ENCODE peak calls at places on chromosomes 6 and 20, in ten cellular contexts. A is fibroblast of mammary gland, F is psoas muscle, T is cardiac muscle cell, H is testis, U is bronchial epithelial cell, S is fibroblast of the aortic adventitia, N is heart right ventricle, I is breast epithelium, R is endodermal cell. J is an unnamed sample.

GRCh38 chr20:34069341-34070078 is 42.5 kb downstream of the EIF2S2 start:
- DNase-seq in U (peak; percentile 77), F (peak; percentile 79), N (peak; percentile 75), I (peak; percentile 73), T (peak; percentile 82), S (peak; percentile 92), H (peak; percentile 85), A (peak; percentile 87), R (peak; percentile 92), J (peak; percentile 90)

GRCh38 chr6:104404377-104404776 is 455.3 kb downstream of the HACE1 start:
- DNase-seq in S (no peak), R (no peak), I (no peak), F (no peak), H (no peak), U (no peak), N (no peak), A (peak; percentile 1), T (no peak), J (no peak)

GRCh38 chr20:41035207-41035606 is 6.6 kb downstream of the TOP1 start:
- DNase-seq in N (no peak), S (no peak), F (no peak), I (no peak), U (no peak), R (no peak), H (no peak), T (no peak), A (no peak), J (no peak)

GRCh38 chr6:160520043-160520904 is 143.8 kb downstream of the LPA start:
- DNase-seq in U (no peak), T (peak; percentile 77), N (peak; percentile 68), F (peak; percentile 88), H (peak; percentile 89), R (peak; percentile 93), I (peak; percentile 55), A (peak; percentile 58), S (peak; percentile 64), J (peak; percentile 46)

GRCh38 chr20:34024733-34025351 is 31.1 kb downstream of the RALY start:
- DNase-seq in R (no peak), N (no peak), S (no peak), T (peak; percentile 44), H (peak; percentile 41), I (no peak), A (no peak), F (no peak), U (no peak), J (no peak)

GRCh38 chr6:35089216-35089934 is 51.8 kb downstream of the TCP11 start:
- DNase-seq in F (no peak), S (no peak), T (no peak), A (no peak), U (no peak), R (peak; percentile 36), I (no peak), H (no peak), N (no peak), J (no peak)

GRCh38 chr20:38453941-38454340 is 18.7 kb upstream of the RALGAPB start:
- DNase-seq in T (no peak), A (no peak), H (no peak), N (no peak), S (no peak), F (no peak), I (no peak), U (peak; percentile 27), R (peak; percentile 23), J (no peak)

GRCh38 chr20:391041-391711 is 10.6 kb downstream of the TRIB3 start:
- DNase-seq in N (no peak), T (no peak), R (no peak), S (no peak), A (no peak), F (no peak), U (no peak), H (no peak), I (no peak), J (no peak)

GRCh38 chr6:116945809-116946208 is 68.8 kb downstream of the RFX6 start:
- DNase-seq in F (no peak), I (no peak), A (peak; percentile 4), N (no peak), U (peak; percentile 89), T (no peak), R (no peak), S (no peak), H (no peak), J (peak; percentile 10)

GRCh38 chr6:88750936-88751335 is 212.5 kb downstream of the RNGTT start:
- DNase-seq in I (no peak), H (no peak), U (no peak), S (no peak), N (no peak), R (no peak), F (no peak), A (no peak), T (no peak), J (no peak)

GRCh38 chr20:7094438-7094997 is 327.0 kb downstream of the BMP2 start:
- DNase-seq in A (peak; percentile 19), I (no peak), U (peak; percentile 65), S (peak; percentile 4), R (peak; percentile 73), N (peak; percentile 6), T (peak; percentile 73), H (peak; percentile 20), F (no peak), J (peak; percentile 72)

GRCh38 chr6:1313755-1314503 is 2.0 kb downstream of the FOXQ1 start:
- DNase-seq in S (no peak), T (peak; percentile 56), N (no peak), F (no peak), I (no peak), R (peak; percentile 89), H (peak; percentile 42), U (peak; percentile 29), A (no peak), J (no peak)

GRCh38 chr6:160972111-160972510 is 19.5 kb upstream of the MAP3K4 start:
- DNase-seq in I (no peak), S (peak; percentile 85), T (no peak), R (no peak), N (no peak), U (peak; percentile 96), A (peak; percentile 97), H (no peak), F (no peak), J (peak; percentile 97)

GRCh38 chr20:24863356-24863755 is 85.7 kb upstream of the CST7 start:
- DNase-seq in S (peak; percentile 80), U (peak; percentile 22), A (peak; percentile 86), T (no peak), I (no peak), H (no peak), N (no peak), R (no peak), F (no peak), J (peak; percentile 80)

GRCh38 chr6:53615633-53616449 is 49.7 kb downstream of the KLHL31 start:
- DNase-seq in H (no peak), I (no peak), R (no peak), A (peak; percentile 86), N (no peak), U (peak; percentile 100), F (no peak), T (no peak), S (peak; percentile 76), J (peak; percentile 56)

GRCh38 chr6:35292494-35292893 is 5.1 kb upstream of the DEF6 start:
- DNase-seq in F (no peak), U (no peak), A (no peak), N (no peak), S (no peak), I (no peak), R (no peak), T (no peak), H (no peak), J (no peak)

GRCh38 chr6:129903082-129903481 is 42.0 kb upstream of the TMEM244 start:
- DNase-seq in T (no peak), N (no peak), F (no peak), I (no peak), A (no peak), R (no peak), U (no peak), S (peak; percentile 5), H (no peak), J (peak; percentile 62)

GRCh38 chr6:153625089-153625488 is 414.0 kb upstream of the OPRM1 start:
- DNase-seq in I (no peak), H (peak; percentile 83), N (peak; percentile 56), R (peak; percentile 57), T (peak; percentile 54), S (no peak), F (no peak), A (peak; percentile 45), U (no peak), J (peak; percentile 30)

DNA sequence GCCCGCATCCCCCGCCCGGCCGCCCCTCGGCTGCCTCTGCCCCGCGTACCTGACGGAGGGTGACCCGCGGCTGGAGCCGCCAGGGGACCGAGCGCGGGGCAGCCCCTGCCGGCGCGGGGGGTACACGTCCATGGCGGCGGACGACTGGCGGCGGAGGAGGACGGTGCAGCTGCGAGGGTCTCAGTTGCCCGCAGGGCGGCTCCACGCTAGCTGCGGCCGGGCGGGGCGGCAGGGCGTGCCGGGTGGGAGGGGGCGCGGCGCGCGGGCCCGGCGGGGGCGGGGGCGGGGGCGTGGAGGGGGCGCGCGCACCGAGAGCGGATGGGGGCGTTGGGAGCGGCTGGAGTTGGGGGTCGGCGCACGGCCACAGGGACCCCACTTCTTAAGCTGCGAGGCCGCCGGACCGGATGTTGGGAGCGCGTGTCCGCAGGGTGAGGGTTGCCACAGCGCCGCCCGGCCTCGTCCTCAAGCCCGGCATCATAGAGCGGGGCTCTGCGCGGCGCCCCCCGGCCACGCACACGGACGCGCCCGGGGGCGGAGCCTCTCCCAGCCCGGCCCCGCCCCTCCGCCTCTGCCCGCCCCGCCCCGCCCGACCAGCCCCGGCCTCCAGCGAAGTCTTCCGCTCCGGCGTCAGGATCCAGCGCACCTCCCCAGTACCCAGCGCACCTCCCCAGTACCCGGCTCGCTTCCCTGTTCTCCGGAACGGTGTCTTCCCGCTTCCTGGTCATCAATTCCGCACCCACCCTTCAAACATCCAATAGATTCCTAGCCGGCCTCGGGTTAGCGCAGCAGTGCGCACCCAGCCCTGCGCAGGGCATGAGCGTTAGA is at the start of gene DNAAF9:
- DNase-seq in R (peak; percentile 92), F (peak; percentile 87), S (peak; percentile 62), T (peak; percentile 88), A (peak; percentile 69), U (peak; percentile 82), I (peak; percentile 65), N (peak; percentile 80), H (peak; percentile 82), J (peak; percentile 79)
- TF ChIP-seq CTCF in R (peak; percentile 76), F (peak; percentile 42), S (peak; percentile 45), T (peak; percentile 18), A (peak; percentile 0), U (peak; percentile 13), I (peak; percentile 67), N (peak; percentile 50), H (peak; percentile 19), J (no peak)

GRCh38 chr6:125743604-125744003 is 5.8 kb upstream of the HEY2 start:
- DNase-seq in H (no peak), I (no peak), T (no peak), U (no peak), R (no peak), A (no peak), N (no peak), S (no peak), F (no peak), J (no peak)
- H3K4me3 ChIP-seq in H (no peak overlapping the region), I (no peak overlapping the region), T (no peak overlapping the region), U (no peak overlapping the region), R (no peak overlapping the region), A (no peak overlapping the region), N (no peak overlapping the region), S (no peak overlapping the region), F (peak overlapping the region; percentile 89), J (no peak overlapping the region)

GRCh38 chr6:3506195-3506594 is 49.3 kb upstream of the SLC22A23 start:
- DNase-seq in I (no peak), T (no peak), F (no peak), U (no peak), N (no peak), A (no peak), S (no peak), H (no peak), R (no peak), J (no peak)
- TF ChIP-seq CTCF in I (no peak), T (no peak), F (no peak), U (no peak), N (no peak), A (no peak), S (no peak), H (no peak), R (no peak), J (no peak)

GRCh38 chr20:59701236-59701635 is 96.9 kb downstream of the PHACTR3 start:
- DNase-seq in U (no peak), N (no peak), F (no peak), T (no peak), S (no peak), R (no peak), I (no peak), A (no peak), H (no peak), J (no peak)
- H3K4me3 ChIP-seq in U (no peak overlapping the region), N (no peak overlapping the region), F (no peak overlapping the region), T (no peak overlapping the region), S (no peak overlapping the region), R (no peak overlapping the region), I (no peak overlapping the region), A (no peak overlapping the region), H (no peak overlapping the region), J (no peak overlapping the region)

J was measured in choroid plexus epithelial cell.